ENCODE peak calls at places on chromosomes 6 and 20, in seven cellular contexts. M, C, Z, R, F, J and X are unnamed samples.

GRCh38 chr20:22499475-22500174 is 84.7 kb downstream of the FOXA2 start:
- DNase-seq in Z (no peak), F (no peak), J (no peak), M (no peak), C (no peak), R (no peak), X (no peak)

GRCh38 chr6:18893540-18894269 is 506.6 kb downstream of the RNF144B start:
- DNase-seq in Z (no peak), R (no peak), M (no peak), C (no peak), F (no peak), J (no peak), X (no peak)

GRCh38 chr20:50655325-50655880 is 35.9 kb downstream of the RIPOR3 start:
- DNase-seq in Z (peak), J (no peak), M (no peak), R (peak), C (peak), F (peak), X (no peak)

GRCh38 chr20:2631228-2631627 is 21.2 kb upstream of the NOP56 start:
- DNase-seq in J (no peak), M (no peak), F (peak), Z (no peak), C (peak), R (peak), X (peak)

GRCh38 chr6:169048806-169049205 is 204.8 kb downstream of the THBS2 start:
- DNase-seq in J (no peak), C (no peak), F (no peak), R (no peak), Z (peak), M (no peak), X (no peak)

GRCh38 chr20:43837856-43838702 is 76.6 kb upstream of the TOX2 start:
- DNase-seq in J (no peak), M (no peak), C (no peak), F (no peak), R (no peak), Z (no peak), X (no peak)

GRCh38 chr6:125140808-125141207 is 12.8 kb upstream of the TPD52L1 start:
- DNase-seq in J (no peak), M (no peak), F (peak), Z (peak), R (peak), C (peak), X (no peak)

GRCh38 chr20:41470362-41471095 is 103.9 kb upstream of the EMILIN3 start:
- DNase-seq in J (no peak), F (no peak), Z (no peak), R (no peak), M (no peak), C (no peak), X (no peak)

GRCh38 chr20:9912858-9913434 is 74.1 kb upstream of the PAK5 start:
- DNase-seq in R (peak), J (peak), F (peak), C (peak), M (peak), Z (peak), X (peak)